ENCODE peak calls at places on chromosomes 6 and 20, in four cellular contexts. P, D, S and F are unnamed samples.

GRCh38 chr6:147037881-147038280 is 166.3 kb upstream of the STXBP5 start:
- DNase-seq in P (no peak), S (no peak), D (no peak), F (no peak)

GRCh38 chr6:111631930-111632460 is 26.3 kb upstream of the TRAF3IP2 start:
- DNase-seq in S (no peak), D (no peak), P (no peak), F (peak)

GRCh38 chr20:62274332-62275262 is 28.2 kb upstream of the ADRM1 start:
- DNase-seq in S (no peak), P (no peak), D (no peak), F (no peak)

GRCh38 chr20:24646331-24646730 is 176.9 kb downstream of the SYNDIG1 start:
- DNase-seq in S (no peak), D (no peak), P (no peak), F (no peak)

GRCh38 chr6:113936093-113936934 is 34.6 kb downstream of the HDAC2 start:
- DNase-seq in P (peak), S (peak), D (peak), F (peak)

GRCh38 chr6:36590237-36590636 is 3.9 kb upstream of the SRSF3 start:
- DNase-seq in P (no peak), D (no peak), S (no peak), F (no peak)

GRCh38 chr6:135109761-135110160 is 55.1 kb upstream of the HBS1L start:
- DNase-seq in P (no peak), S (no peak), D (no peak), F (no peak)

GRCh38 chr20:24451428-24451827 is 18.0 kb upstream of the SYNDIG1 start:
- DNase-seq in P (no peak), S (no peak), D (no peak), F (no peak)

GRCh38 chr20:46087161-46087560 is 2.6 kb downstream of the NCOA5 start:
- DNase-seq in D (no peak), S (peak), P (no peak), F (no peak)

GRCh38 chr6:117481278-117481925 is 1.1 kb upstream of the DCBLD1 start:
- DNase-seq in P (no peak), D (no peak), S (no peak), F (peak)

GRCh38 chr20:38213607-38213940 is 47.0 kb downstream of the KIAA1755 start:
- DNase-seq in D (no peak), S (no peak), P (no peak), F (no peak)

GRCh38 chr6:131534654-131534956 is 38.4 kb upstream of the ARG1 start:
- DNase-seq in D (no peak), S (no peak), P (no peak), F (no peak)
- TF ChIP-seq REST in D (no peak), S (no peak), P (no peak), F (no peak)

GRCh38 chr6:118786696-118787453 is 107.1 kb upstream of the ASF1A start:
- DNase-seq in S (no peak), P (no peak), D (no peak), F (no peak)
- TF ChIP-seq REST in S (no peak), P (no peak), D (no peak), F (no peak)

GRCh38 chr6:39924283-39924682 is 10.0 kb downstream of the MOCS1 start:
- DNase-seq in P (no peak), D (no peak), S (no peak), F (no peak)
- TF ChIP-seq REST in P (no peak), D (no peak), S (no peak), F (no peak)

GRCh38 chr20:32218156-32218900 is 10.6 kb downstream of the POFUT1 start:
- DNase-seq in P (no peak), D (no peak), S (no peak), F (no peak)
- TF ChIP-seq REST in P (no peak), D (no peak), S (no peak), F (no peak)

GRCh38 chr6:991192-991591 is 298.3 kb upstream of the EXOC2 start:
- DNase-seq in S (no peak), D (no peak), P (no peak), F (no peak)

GRCh38 chr6:1001655-1002349 is 308.9 kb upstream of the EXOC2 start:
- DNase-seq in D (no peak), P (no peak), S (no peak), F (no peak)

GRCh38 chr6:998551-998950 is 305.6 kb upstream of the EXOC2 start:
- DNase-seq in D (no peak), S (no peak), P (no peak), F (no peak)

GRCh38 chr6:999552-999951 is 306.6 kb upstream of the EXOC2 start:
- DNase-seq in P (no peak), D (no peak), S (no peak), F (no peak)

DNA sequence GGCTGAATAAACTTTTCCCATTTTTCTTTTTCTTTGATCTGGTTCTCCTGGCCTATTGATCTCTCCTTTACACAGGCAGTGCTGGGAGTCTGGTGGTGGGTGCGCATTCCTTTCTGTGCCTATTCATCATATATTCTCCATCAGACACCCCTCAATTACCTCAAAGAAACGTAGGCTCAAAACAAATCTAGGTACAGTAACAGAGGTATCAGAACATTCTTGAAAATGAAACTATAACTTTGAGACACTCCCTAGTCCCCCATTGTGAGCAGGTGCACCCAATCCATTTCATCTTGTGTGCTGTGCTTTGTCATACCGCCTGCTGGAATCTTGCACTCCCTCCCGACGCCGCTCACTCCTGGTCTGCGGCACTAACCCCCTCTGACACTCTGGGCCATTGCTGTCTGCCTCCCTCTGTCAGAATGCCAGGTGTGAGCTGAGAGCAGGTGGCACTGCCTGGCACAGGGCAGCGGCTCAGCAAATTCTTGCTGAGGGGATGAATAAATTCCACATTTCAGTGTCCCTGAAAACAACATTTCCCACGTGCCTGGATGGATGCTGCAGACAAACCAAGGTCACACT is 303.4 kb upstream of the EXOC2 start:
- DNase-seq in D (no peak), S (no peak), P (no peak), F (no peak)
- TF ChIP-seq REST in D (no peak), S (no peak), P (no peak), F (no peak)

GRCh38 chr20:11689262-11689661 is 228.4 kb upstream of the BTBD3 start:
- DNase-seq in D (no peak), S (no peak), P (no peak), F (no peak)

GRCh38 chr20:11691766-11692165 is 225.9 kb upstream of the BTBD3 start:
- DNase-seq in P (no peak), S (no peak), D (no peak), F (no peak)

GRCh38 chr20:11686195-11686594 is 231.5 kb upstream of the BTBD3 start:
- DNase-seq in D (no peak), P (no peak), S (no peak), F (no peak)

GRCh38 chr20:11686900-11687543 is 230.7 kb upstream of the BTBD3 start:
- DNase-seq in P (no peak), D (no peak), S (no peak), F (peak)

DNA sequence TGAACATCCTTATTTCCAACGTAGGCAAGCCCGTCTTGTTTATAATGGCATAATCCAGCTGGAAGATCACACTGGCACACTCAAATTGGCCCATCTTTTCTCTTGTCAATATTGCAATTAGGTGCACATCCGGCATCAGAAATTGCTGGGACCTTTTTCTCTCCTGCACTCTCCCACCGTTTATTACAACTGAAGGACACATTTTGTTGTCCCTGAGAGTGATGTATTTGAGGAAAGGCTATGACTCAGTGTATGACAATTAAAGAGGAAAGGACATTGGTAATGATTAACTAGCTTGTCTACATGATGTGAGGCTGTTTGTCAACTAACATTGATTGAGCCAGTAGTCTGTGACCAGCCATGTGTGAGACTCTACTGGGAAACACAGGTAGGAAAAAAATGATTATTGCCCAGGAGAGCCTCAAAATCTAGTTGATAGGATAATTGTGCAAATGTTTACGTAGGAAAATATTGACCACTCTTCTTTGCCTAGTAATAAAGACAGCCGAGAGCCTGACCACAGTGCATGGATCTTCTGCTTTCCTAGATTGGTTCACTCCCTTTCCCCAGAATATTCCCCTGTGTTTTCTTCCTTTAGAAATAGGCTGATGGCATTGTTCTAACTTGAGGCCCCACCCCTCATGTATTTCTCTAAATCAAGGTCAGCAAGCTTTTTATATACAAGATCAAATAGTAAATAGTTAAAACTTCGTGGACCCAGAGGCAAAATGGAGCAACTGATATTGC is 230.0 kb upstream of the BTBD3 start:
- DNase-seq in D (no peak), S (peak), P (no peak), F (no peak)
- TF ChIP-seq REST in D (no peak), S (no peak), P (no peak), F (no peak)

GRCh38 chr6:128376952-128377503 is 143.4 kb downstream of the PTPRK start:
- DNase-seq in S (no peak), P (no peak), D (no peak), F (no peak)
- TF ChIP-seq REST in S (no peak), P (no peak), D (no peak), F (no peak)

GRCh38 chr6:52994789-52995078 is 350 bp downstream of the GSTA4 start:
- DNase-seq in D (no peak), P (no peak), S (no peak), F (peak)
- TF ChIP-seq REST in D (no peak), P (no peak), S (no peak), F (no peak)